ENCODE peak calls at places on chromosome 11, in five cellular contexts. C is heart left ventricle, P is body of pancreas, R is left ventricle myocardium inferior, Z is brain microvascular endothelial cell. U is an unnamed sample.

GRCh38 chr11:115759622-115760527 is 255.7 kb upstream of the CADM1 start:
- DNase-seq in C (peak), P (peak), R (peak), Z (no peak), U (no peak)

GRCh38 chr11:62724171-62724570 is 3.1 kb downstream of the HNRNPUL2 start:
- DNase-seq in C (no peak), P (no peak), R (no peak), Z (no peak), U (no peak)

GRCh38 chr11:45527898-45528297 is 137.5 kb downstream of the CHST1 start:
- DNase-seq in C (no peak), P (no peak), R (no peak), Z (no peak), U (no peak)

GRCh38 chr11:3106736-3107524 is 49.7 kb upstream of the CARS1 start:
- DNase-seq in C (peak), P (no peak), R (no peak), Z (no peak), U (no peak)

GRCh38 chr11:47943721-47944554 is 36.4 kb upstream of the PTPRJ start:
- DNase-seq in C (no peak), P (no peak), R (no peak), Z (no peak), U (no peak)

GRCh38 chr11:17978553-17979287 is 34.1 kb downstream of the SERGEF start:
- DNase-seq in C (peak), P (peak), R (peak), Z (peak), U (peak)

GRCh38 chr11:101866619-101867491 is 48.0 kb upstream of the CEP126 start:
- DNase-seq in C (no peak), P (no peak), R (no peak), Z (peak), U (no peak)

GRCh38 chr11:27717801-27718229 is 17.6 kb upstream of the BDNF start:
- DNase-seq in C (no peak), P (no peak), R (no peak), Z (no peak), U (no peak)

GRCh38 chr11:96021901-96022650 is 98.2 kb upstream of the MTMR2 start:
- DNase-seq in C (no peak), P (no peak), R (no peak), Z (no peak), U (no peak)

GRCh38 chr11:16959528-16960100 is 54.6 kb downstream of the PLEKHA7 start:
- DNase-seq in C (no peak), P (no peak), R (no peak), Z (no peak), U (no peak)

GRCh38 chr11:2582958-2583604 is 116.7 kb downstream of the KCNQ1OT1 start:
- DNase-seq in C (peak), P (peak), R (peak), Z (no peak), U (no peak)

GRCh38 chr11:95993438-95994339 is 69.8 kb upstream of the MTMR2 start:
- DNase-seq in C (no peak), P (no peak), R (no peak), Z (no peak), U (no peak)

GRCh38 chr11:16169541-16169940 is 186.8 kb downstream of the SOX6 start:
- DNase-seq in C (no peak), P (no peak), R (no peak), Z (no peak), U (no peak)

GRCh38 chr11:68780829-68781228 is 29.5 kb upstream of the TESMIN start:
- DNase-seq in C (peak), P (peak), R (peak), Z (no peak), U (no peak)

GRCh38 chr11:130389315-130389935 is 39.0 kb downstream of the ADAMTS8 start:
- DNase-seq in C (peak), P (no peak), R (peak), Z (peak), U (no peak)

GRCh38 chr11:92642146-92642919 is 327.1 kb upstream of the MTNR1B start:
- DNase-seq in C (peak), P (no peak), R (no peak), Z (peak), U (no peak)

GRCh38 chr11:8094656-8095055 is 13.6 kb downstream of the TUB start:
- DNase-seq in C (peak), P (no peak), R (no peak), Z (no peak), U (no peak)

GRCh38 chr11:63998558-63999348 is 12.5 kb downstream of the OTUB1 start:
- DNase-seq in C (no peak), P (no peak), R (peak), Z (no peak), U (no peak)
- H3K4me3 ChIP-seq in C (peak), P (no peak), R (peak), Z (no peak), U (no peak)

GRCh38 chr11:65786008-65786785 is 666 bp upstream of the OVOL1 start:
- DNase-seq in C (no peak), P (peak), R (no peak), Z (no peak), U (no peak)
- H3K4me3 ChIP-seq in C (peak), P (no peak), R (peak), Z (no peak), U (no peak)

DNA sequence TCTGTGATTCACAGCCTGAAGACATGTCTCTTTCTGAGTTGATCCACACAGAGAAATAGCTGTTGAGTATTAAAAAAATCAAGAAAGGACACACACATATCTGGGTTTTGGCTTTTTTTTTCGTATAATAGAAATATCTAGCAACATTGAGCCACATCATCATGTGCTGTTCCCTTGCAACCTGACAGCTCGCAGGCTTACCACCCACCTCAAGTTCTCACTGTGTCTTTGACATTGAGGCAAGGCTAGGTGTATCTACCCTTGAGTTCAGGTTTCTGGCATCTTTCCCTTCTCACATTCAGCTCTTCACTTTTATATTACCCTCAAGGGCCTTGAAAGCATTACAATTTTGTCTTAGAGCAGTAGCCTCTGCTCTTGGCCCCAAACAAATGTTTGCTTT is 490.3 kb upstream of the KIRREL3 start:
- DNase-seq in C (no peak), P (no peak), R (no peak), Z (no peak), U (no peak)
- H3K4me3 ChIP-seq in C (no peak), P (no peak), R (no peak), Z (no peak), U (no peak)

DNA sequence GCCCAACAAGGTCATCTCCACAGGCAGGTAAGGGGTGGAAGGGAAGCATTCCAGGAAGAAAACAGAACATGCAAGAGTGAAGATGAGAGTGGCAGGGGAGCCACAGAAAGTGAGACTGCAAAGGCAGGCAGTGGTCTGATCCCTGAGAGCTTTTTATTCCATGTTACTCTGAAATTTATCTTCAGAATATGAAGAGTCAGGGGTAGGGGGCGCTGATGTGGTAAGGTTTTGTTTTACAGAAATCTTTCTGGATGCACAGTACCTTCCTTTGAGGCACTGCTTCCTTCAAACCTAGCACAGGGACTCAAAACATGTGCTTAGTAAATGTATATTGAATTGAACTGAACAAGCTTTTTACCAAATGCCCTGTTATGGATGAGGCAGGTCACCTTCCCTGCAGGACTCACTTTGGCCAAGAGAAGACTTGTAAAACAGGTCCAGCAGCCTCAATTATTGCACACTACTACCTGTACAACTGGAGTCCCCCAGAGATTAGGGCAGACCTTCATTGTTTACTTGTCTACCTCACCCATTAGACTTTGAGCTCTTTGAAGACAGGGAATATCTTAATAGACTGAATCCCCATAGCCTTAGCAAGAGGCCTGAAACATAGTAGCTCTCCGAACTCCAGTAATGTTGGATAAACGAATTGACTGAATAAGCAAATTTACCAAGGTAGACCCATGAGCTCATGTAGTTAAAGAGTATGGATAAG is 2.2 kb downstream of the PAK1 start:
- DNase-seq in C (no peak), P (peak), R (no peak), Z (no peak), U (no peak)
- H3K4me3 ChIP-seq in C (no peak), P (no peak), R (no peak), Z (no peak), U (no peak)

GRCh38 chr11:67396587-67397398 is 4.9 kb downstream of the PPP1CA start:
- DNase-seq in C (no peak), P (no peak), R (no peak), Z (no peak), U (no peak)
- H3K4me3 ChIP-seq in C (no peak), P (no peak), R (no peak), Z (no peak), U (no peak)

U was measured in astrocyte of the cerebellum.